ENCODE peak calls at places on chromosomes 12 and 14, in five cellular contexts. F is HepG2, D is GM12878, M is K562, O is A549. P is an unnamed sample.

GRCh38 chr12:24905431-24905830 is 43.5 kb downstream of the BCAT1 start:
- DNase-seq in F (no peak), D (no peak), M (no peak), O (no peak), P (no peak)

GRCh38 chr12:26298785-26299621 is 103.6 kb downstream of the SSPN start:
- DNase-seq in F (no peak), D (peak; percentile 91), M (peak; percentile 23), O (peak; percentile 52), P (peak; percentile 96)

GRCh38 chr14:77007975-77008421 is 20.5 kb downstream of the IRF2BPL start:
- DNase-seq in F (no peak), D (no peak), M (no peak), O (no peak), P (peak; percentile 21)

GRCh38 chr12:114408415-114408814 is 2.5 kb upstream of the TBX5 start:
- DNase-seq in F (no peak), D (no peak), M (no peak), O (no peak), P (no peak)

GRCh38 chr12:2250797-2251196 is 198.0 kb downstream of the CACNA1C start:
- DNase-seq in F (no peak), D (no peak), M (no peak), O (no peak), P (no peak)

GRCh38 chr14:96134508-96134907 is 70.1 kb upstream of the BDKRB2 start:
- DNase-seq in F (no peak), D (no peak), M (no peak), O (no peak), P (no peak)

GRCh38 chr14:81366259-81366658 is 33.9 kb downstream of the STON2 start:
- DNase-seq in F (no peak), D (no peak), M (no peak), O (peak; percentile 4), P (no peak)

GRCh38 chr14:104989236-104989950 is 3.8 kb downstream of the CLBA1 start:
- DNase-seq in F (no peak), D (no peak), M (no peak), O (no peak), P (no peak)

GRCh38 chr14:40240456-40240855 is 808.2 kb upstream of the FBXO33 start:
- DNase-seq in F (no peak), D (no peak), M (no peak), O (no peak), P (no peak)

GRCh38 chr14:31834616-31835015 is 242.5 kb upstream of the ARHGAP5 start:
- DNase-seq in F (peak; percentile 41), D (no peak), M (no peak), O (peak; percentile 3), P (no peak)

GRCh38 chr12:4440187-4440941 is 5.3 kb downstream of the FGF6 start:
- DNase-seq in F (no peak), D (no peak), M (no peak), O (no peak), P (no peak)

GRCh38 chr14:23559010-23559920 is 3.2 kb downstream of the THTPA start:
- DNase-seq in F (peak; percentile 72), D (no peak), M (peak; percentile 68), O (peak; percentile 60), P (peak; percentile 72)

GRCh38 chr14:61588419-61588901 is 106.9 kb upstream of the HIF1A start:
- DNase-seq in F (no peak), D (no peak), M (no peak), O (no peak), P (no peak)

GRCh38 chr12:109513977-109514376 is 36.5 kb downstream of the UBE3B start:
- DNase-seq in F (no peak), D (no peak), M (no peak), O (no peak), P (no peak)

GRCh38 chr14:66099931-66100330 is 386.2 kb upstream of the CCDC196 start:
- DNase-seq in F (no peak), D (peak; percentile 15), M (no peak), O (no peak), P (no peak)

GRCh38 chr12:121813951-121814350 is 10.1 kb downstream of the SETD1B start:
- DNase-seq in F (no peak), D (no peak), M (no peak), O (no peak), P (no peak)

GRCh38 chr14:20632831-20633771 is 8.4 kb downstream of the OR6S1 start:
- DNase-seq in F (peak; percentile 93), D (peak; percentile 76), M (peak; percentile 74), O (peak; percentile 96), P (peak; percentile 93)

GRCh38 chr14:68147331-68147730 is 327.8 kb downstream of the RAD51B start:
- DNase-seq in F (no peak), D (no peak), M (no peak), O (no peak), P (no peak)

GRCh38 chr12:16095531-16096110 is 181.9 kb downstream of the SLC15A5 start:
- DNase-seq in F (no peak), D (no peak), M (no peak), O (no peak), P (no peak)

GRCh38 chr14:83163016-83163415 is 1629.4 kb upstream of the SEL1L start:
- DNase-seq in F (no peak), D (no peak), M (no peak), O (no peak), P (no peak)

GRCh38 chr14:68983210-68983609 is 4.1 kb upstream of the ACTN1 start:
- DNase-seq in F (no peak), D (no peak), M (no peak), O (no peak), P (no peak)

GRCh38 chr12:2792670-2793500 is 1.9 kb upstream of the FKBP4 start:
- DNase-seq in F (no peak), D (no peak), M (peak; percentile 20), O (no peak), P (no peak)

GRCh38 chr14:104550849-104551728 is 28.5 kb upstream of the C14orf180 start:
- DNase-seq in F (no peak), D (no peak), M (no peak), O (no peak), P (no peak)

GRCh38 chr12:51865757-51866270 is 17.3 kb upstream of the FIGNL2 start:
- DNase-seq in F (no peak), D (no peak), M (no peak), O (no peak), P (no peak)

GRCh38 chr12:132677492-132677891 is 9.7 kb downstream of the POLE start:
- DNase-seq in F (no peak), D (no peak), M (no peak), O (no peak), P (no peak)

GRCh38 chr12:7005288-7005687 is 13.0 kb downstream of the LPCAT3 start:
- DNase-seq in F (no peak), D (no peak), M (no peak), O (no peak), P (no peak)

GRCh38 chr14:26180221-26180620 is 417.6 kb downstream of the NOVA1 start:
- DNase-seq in F (no peak), D (no peak), M (no peak), O (no peak), P (no peak)

GRCh38 chr14:101242442-101243385 is 318.6 kb upstream of the DIO3 start:
- DNase-seq in F (no peak), D (no peak), M (no peak), O (no peak), P (no peak)

GRCh38 chr14:101241147-101241546 is 320.1 kb upstream of the DIO3 start:
- DNase-seq in F (no peak), D (no peak), M (no peak), O (no peak), P (no peak)

GRCh38 chr14:101243587-101244338 is 317.5 kb upstream of the DIO3 start:
- DNase-seq in F (no peak), D (no peak), M (no peak), O (no peak), P (no peak)

GRCh38 chr14:101239065-101239464 is 322.2 kb upstream of the DIO3 start:
- DNase-seq in F (peak; percentile 54), D (no peak), M (no peak), O (no peak), P (no peak)

DNA sequence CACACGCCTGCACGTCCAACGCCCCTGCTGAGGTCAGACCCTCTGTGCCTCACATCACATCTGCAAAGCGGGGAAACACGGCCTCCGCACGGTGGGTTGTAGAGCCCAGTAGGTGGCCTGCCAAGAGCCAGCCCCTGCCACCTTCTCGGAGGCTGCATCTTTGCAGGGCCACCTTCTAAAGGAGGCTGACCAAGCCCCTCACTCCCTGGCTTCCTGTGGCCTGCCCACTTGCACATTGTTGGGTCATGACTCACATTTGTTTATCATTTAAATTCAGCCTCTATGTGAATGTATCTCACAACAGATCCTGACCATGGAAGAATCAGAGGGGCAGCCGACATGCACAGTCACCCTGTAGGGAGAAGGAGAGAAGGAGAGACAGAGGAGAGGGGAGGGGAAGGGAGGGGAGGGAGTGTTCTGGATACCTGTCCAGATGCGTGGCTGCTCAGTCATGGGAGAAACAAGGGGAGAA is 319.5 kb upstream of the DIO3 start:
- DNase-seq in F (no peak), D (no peak), M (no peak), O (no peak), P (no peak)
- TF ChIP-seq MYC in F (no peak), D (no peak), M (no peak), O (no peak), P (no peak)

GRCh38 chr14:90447720-90448497 is 51.1 kb downstream of the CALM1 start:
- DNase-seq in F (peak; percentile 50), D (no peak), M (peak; percentile 54), O (peak; percentile 21), P (peak; percentile 18)
- TF ChIP-seq MYC in F (no peak), D (no peak), M (no peak), O (no peak), P (no peak)

DNA sequence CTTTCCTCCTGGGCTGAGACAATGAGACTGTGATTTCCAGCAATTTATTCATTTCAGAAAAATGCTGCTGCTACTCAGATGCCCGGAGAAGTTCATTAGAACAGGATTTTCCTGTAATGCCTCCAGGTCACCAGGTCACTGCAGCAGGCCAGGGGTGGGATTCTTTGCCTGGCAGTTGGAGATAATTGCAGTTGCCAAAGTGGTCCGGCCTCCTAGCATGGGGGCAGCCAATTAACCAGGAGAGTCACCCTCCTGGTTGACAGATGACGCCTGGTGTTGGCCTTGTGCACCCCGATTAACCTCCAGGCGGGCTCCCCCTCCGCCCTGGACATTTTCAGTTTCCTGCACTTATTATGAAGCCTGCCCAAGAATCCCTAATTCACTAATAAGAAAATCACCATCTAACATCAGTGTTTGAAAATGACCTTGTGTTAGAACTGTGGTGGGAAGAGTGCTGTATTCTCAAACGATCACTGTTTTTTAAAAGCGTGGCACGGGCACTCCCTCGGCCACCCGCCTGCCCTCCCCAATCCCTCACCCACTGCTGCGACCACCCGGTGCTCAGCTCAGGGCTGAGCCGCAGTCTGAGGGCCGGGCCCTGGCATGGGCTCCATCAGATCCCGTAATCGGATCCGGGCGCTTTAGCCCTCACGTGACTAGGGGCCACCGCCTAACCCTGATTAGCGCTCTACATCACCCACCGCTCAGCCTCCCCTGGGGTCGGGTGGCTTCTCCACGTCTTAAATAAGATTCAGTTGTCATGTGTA is 12.9 kb downstream of the RIMBP2 start:
- DNase-seq in F (no peak), D (no peak), M (no peak), O (no peak), P (no peak)
- TF ChIP-seq MYC in F (no peak), D (no peak), M (no peak), O (no peak), P (no peak)

GRCh38 chr12:92036771-92037453 is 108.7 kb downstream of the BTG1 start:
- DNase-seq in F (no peak), D (no peak), M (no peak), O (no peak), P (no peak)
- TF ChIP-seq MYC in F (no peak), D (no peak), M (no peak), O (no peak), P (no peak)